ENCODE peak calls at places on chromosomes 1 and 21, in seven cellular contexts. V, E, H, G, Z, A and O are unnamed samples.
A peak's percentile ranks its signal among the peaks of the same experiment; 100 is the strongest.

GRCh38 chr1:11967028-11967547 is 13.2 kb upstream of the MFN2 start:
- DNase-seq in V (no peak), E (peak; percentile 63), H (peak; percentile 59), G (no peak), Z (peak; percentile 54), A (peak; percentile 27), O (peak; percentile 78)

GRCh38 chr1:40749817-40750216 is 33.8 kb upstream of the KCNQ4 start:
- DNase-seq in V (no peak), E (no peak), H (no peak), G (no peak), Z (no peak), A (no peak), O (no peak)

GRCh38 chr1:39955547-39956539 is 898 bp downstream of the MFSD2A start:
- DNase-seq in V (no peak), E (peak; percentile 81), H (peak; percentile 71), G (no peak), Z (peak; percentile 30), A (no peak), O (peak; percentile 85)

GRCh38 chr1:94100785-94101612 is 19.9 kb downstream of the ABCA4 start:
- DNase-seq in V (no peak), E (no peak), H (no peak), G (no peak), Z (no peak), A (no peak), O (no peak)

GRCh38 chr1:25715888-25716287 is 84.1 kb upstream of the SELENON start:
- DNase-seq in V (no peak), E (no peak), H (no peak), G (no peak), Z (no peak), A (no peak), O (no peak)

GRCh38 chr1:235342039-235342438 is 13.7 kb downstream of the GGPS1 start:
- DNase-seq in V (no peak), E (no peak), H (no peak), G (no peak), Z (no peak), A (no peak), O (no peak)

GRCh38 chr1:12616709-12617373 is 1.2 kb downstream of the DHRS3 start:
- DNase-seq in V (no peak), E (no peak), H (peak; percentile 42), G (no peak), Z (no peak), A (peak; percentile 24), O (no peak)

GRCh38 chr1:1326075-1326605 is 1.5 kb downstream of the CPTP start:
- DNase-seq in V (no peak), E (no peak), H (no peak), G (no peak), Z (no peak), A (no peak), O (no peak)

GRCh38 chr1:66403031-66403731 is 130.8 kb upstream of the SGIP1 start:
- DNase-seq in V (no peak), E (no peak), H (no peak), G (no peak), Z (no peak), A (no peak), O (no peak)

GRCh38 chr21:46431448-46431847 is 27.2 kb upstream of the DIP2A start:
- DNase-seq in V (no peak), E (no peak), H (no peak), G (no peak), Z (no peak), A (no peak), O (no peak)

GRCh38 chr1:85581138-85581801 is 709 bp downstream of the CCN1 start:
- DNase-seq in V (no peak), E (peak; percentile 79), H (peak; percentile 80), G (peak; percentile 71), Z (peak; percentile 35), A (peak; percentile 88), O (peak; percentile 69)

GRCh38 chr1:156912310-156912709 is 8.1 kb upstream of the LRRC71 start:
- DNase-seq in V (no peak), E (no peak), H (no peak), G (no peak), Z (no peak), A (no peak), O (no peak)

GRCh38 chr1:222546548-222547259 is 1.2 kb downstream of the HHIPL2 start:
- DNase-seq in V (peak; percentile 45), E (no peak), H (no peak), G (peak; percentile 33), Z (peak; percentile 73), A (no peak), O (no peak)

GRCh38 chr1:8497196-8497878 is 179.4 kb downstream of the SLC45A1 start:
- DNase-seq in V (no peak), E (peak; percentile 22), H (no peak), G (no peak), Z (no peak), A (no peak), O (no peak)

GRCh38 chr1:24964811-24965570 is 34.9 kb upstream of the RUNX3 start:
- DNase-seq in V (peak; percentile 50), E (peak; percentile 90), H (peak; percentile 78), G (no peak), Z (no peak), A (no peak), O (peak; percentile 93)

GRCh38 chr1:951364-951763 is 7.7 kb downstream of the NOC2L start:
- DNase-seq in V (no peak), E (no peak), H (no peak), G (no peak), Z (no peak), A (no peak), O (no peak)

GRCh38 chr1:186374313-186375151 is 521 bp downstream of the TPR start:
- DNase-seq in V (no peak), E (peak; percentile 58), H (peak; percentile 34), G (peak; percentile 45), Z (peak; percentile 18), A (peak; percentile 5), O (peak; percentile 45)

GRCh38 chr1:114956570-114956969 is 73.1 kb upstream of the TSHB start:
- DNase-seq in V (no peak), E (no peak), H (no peak), G (no peak), Z (no peak), A (peak; percentile 56), O (no peak)

GRCh38 chr21:45299026-45299863 is 11.6 kb upstream of the POFUT2 start:
- DNase-seq in V (no peak), E (no peak), H (no peak), G (no peak), Z (no peak), A (no peak), O (no peak)

GRCh38 chr1:202580604-202581003 is 129.7 kb downstream of the SYT2 start:
- DNase-seq in V (no peak), E (no peak), H (no peak), G (no peak), Z (no peak), A (no peak), O (no peak)

GRCh38 chr1:9891207-9891606 is 18.9 kb downstream of the CTNNBIP1 start:
- DNase-seq in V (no peak), E (no peak), H (no peak), G (no peak), Z (no peak), A (no peak), O (no peak)

GRCh38 chr21:28444131-28444530 is 548.5 kb downstream of the LTN1 start:
- DNase-seq in V (no peak), E (no peak), H (no peak), G (no peak), Z (no peak), A (no peak), O (no peak)

GRCh38 chr1:34268311-34269042 is 91.8 kb downstream of the C1orf94 start:
- DNase-seq in V (peak; percentile 31), E (no peak), H (no peak), G (peak; percentile 20), Z (no peak), A (no peak), O (no peak)

GRCh38 chr1:244792188-244792850 is 43.1 kb upstream of the COX20 start:
- DNase-seq in V (no peak), E (no peak), H (no peak), G (no peak), Z (no peak), A (no peak), O (no peak)

GRCh38 chr1:89855413-89856123 is 34.7 kb downstream of the LRRC8D start:
- DNase-seq in V (no peak), E (peak; percentile 52), H (no peak), G (no peak), Z (no peak), A (no peak), O (peak; percentile 53)

GRCh38 chr21:37245151-37245550 is 22.0 kb downstream of the VPS26C start:
- DNase-seq in V (no peak), E (no peak), H (no peak), G (no peak), Z (no peak), A (no peak), O (no peak)

GRCh38 chr21:34989337-34990151 is 59.6 kb downstream of the RUNX1 start:
- DNase-seq in V (no peak), E (peak; percentile 39), H (no peak), G (no peak), Z (no peak), A (no peak), O (peak; percentile 63)

GRCh38 chr1:3529099-3529729 is 74.7 kb downstream of the ARHGEF16 start:
- DNase-seq in V (no peak), E (no peak), H (peak; percentile 58), G (no peak), Z (no peak), A (no peak), O (no peak)
- TF ChIP-seq CTCF in V (no peak), E (no peak), H (no peak), G (no peak), Z (no peak), A (no peak), O (no peak)

GRCh38 chr1:184986250-184986649 is 11.9 kb upstream of the NIBAN1 start:
- DNase-seq in V (no peak), E (no peak), H (no peak), G (no peak), Z (no peak), A (no peak), O (no peak)

GRCh38 chr1:184982002-184982954 is 8.0 kb upstream of the NIBAN1 start:
- DNase-seq in V (no peak), E (peak; percentile 64), H (peak; percentile 82), G (peak; percentile 79), Z (peak; percentile 32), A (peak; percentile 72), O (peak; percentile 74)
- TF ChIP-seq CTCF in V (peak; percentile 89), E (peak; percentile 89), H (peak; percentile 86), G (peak; percentile 92), Z (peak; percentile 89), A (peak; percentile 58), O (peak; percentile 84)

DNA sequence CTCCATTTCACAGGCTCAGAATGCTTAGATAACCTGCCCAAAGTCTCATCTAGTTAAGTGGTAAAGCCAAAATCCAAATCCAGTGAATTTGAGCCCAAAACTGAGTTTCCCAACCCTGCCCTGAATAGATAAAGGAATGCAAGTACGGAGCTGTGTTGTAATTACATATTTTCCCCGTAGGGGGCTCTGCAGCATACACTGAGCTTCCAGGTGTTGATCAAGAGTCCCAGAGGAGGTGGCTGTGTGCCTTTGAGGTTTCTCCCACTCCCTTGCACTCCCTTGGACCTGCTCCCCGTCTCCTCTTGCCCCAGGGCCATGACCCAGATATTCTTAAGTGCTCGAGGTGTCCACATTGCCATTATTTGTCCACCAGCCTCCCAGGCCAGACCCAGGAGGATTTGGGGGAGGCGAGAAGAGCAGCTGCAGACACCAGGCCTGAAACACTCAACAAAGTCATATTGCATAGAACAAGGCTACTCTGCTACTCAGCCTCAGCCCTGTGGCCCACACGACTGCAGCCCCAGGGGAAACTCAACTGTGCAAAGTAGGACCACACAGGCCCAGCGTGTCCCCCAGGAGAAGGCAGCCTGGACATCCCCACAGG is 18.4 kb upstream of the LY9 start:
- DNase-seq in V (no peak), E (peak; percentile 39), H (peak; percentile 49), G (peak; percentile 46), Z (peak; percentile 27), A (peak; percentile 46), O (peak; percentile 52)
- TF ChIP-seq CTCF in V (peak; percentile 25), E (peak; percentile 75), H (peak; percentile 50), G (peak; percentile 41), Z (peak; percentile 39), A (peak; percentile 70), O (peak; percentile 55)

GRCh38 chr1:54813479-54814147 is 12.5 kb upstream of the TTC22 start:
- DNase-seq in V (no peak), E (no peak), H (no peak), G (no peak), Z (no peak), A (no peak), O (peak; percentile 55)
- TF ChIP-seq CTCF in V (no peak), E (no peak), H (no peak), G (no peak), Z (no peak), A (no peak), O (no peak)